ENCODE peak calls at places on chromosome 9, in five cellular contexts. Z, G, V, T and C are unnamed samples.

GRCh38 chr9:31137151-31137849 is 1247.1 kb upstream of the ACO1 start:
- DNase-seq in Z (no peak), G (no peak), V (no peak), T (peak; percentile 0), C (no peak)

GRCh38 chr9:761793-762190 is 79.7 kb upstream of the DMRT1 start:
- DNase-seq in Z (no peak), G (no peak), V (no peak), T (no peak), C (no peak)

GRCh38 chr9:85899388-85899787 is 41.6 kb upstream of the NAA35 start:
- DNase-seq in Z (no peak), G (no peak), V (no peak), T (no peak), C (no peak)

GRCh38 chr9:112224401-112225289 is 49.5 kb upstream of the SUSD1 start:
- DNase-seq in Z (no peak), G (no peak), V (no peak), T (peak; percentile 59), C (no peak)

GRCh38 chr9:93826209-93826608 is 128.9 kb downstream of the BARX1 start:
- DNase-seq in Z (no peak), G (no peak), V (no peak), T (no peak), C (no peak)

GRCh38 chr9:109923371-109923770 is 143.4 kb downstream of the PALM2AKAP2 start:
- DNase-seq in Z (no peak), G (no peak), V (no peak), T (no peak), C (peak; percentile 62)

GRCh38 chr9:131734165-131734610 is 5.7 kb downstream of the RAPGEF1 start:
- DNase-seq in Z (no peak), G (no peak), V (no peak), T (peak; percentile 44), C (no peak)

GRCh38 chr9:34253460-34253837 is 74.6 kb downstream of the UBAP1 start:
- DNase-seq in Z (no peak), G (no peak), V (peak; percentile 73), T (peak; percentile 64), C (no peak)

GRCh38 chr9:113349434-113350337 is at the start of gene BSPRY:
- DNase-seq in Z (peak; percentile 33), G (no peak), V (no peak), T (no peak), C (no peak)

GRCh38 chr9:128101690-128102089 is 25.8 kb downstream of the PTGES2 start:
- DNase-seq in Z (no peak), G (no peak), V (no peak), T (no peak), C (no peak)

GRCh38 chr9:125759812-125760134 is 12.6 kb downstream of the PBX3 start:
- DNase-seq in Z (no peak), G (peak; percentile 44), V (peak; percentile 81), T (no peak), C (no peak)

GRCh38 chr9:112366591-112366990 is 13.3 kb upstream of the HSDL2 start:
- DNase-seq in Z (no peak), G (no peak), V (no peak), T (no peak), C (no peak)

GRCh38 chr9:99075246-99075912 is 29.5 kb upstream of the TGFBR1 start:
- DNase-seq in Z (no peak), G (no peak), V (no peak), T (peak; percentile 56), C (no peak)

GRCh38 chr9:112028242-112029221 is 131.9 kb downstream of the UGCG start:
- DNase-seq in Z (no peak), G (no peak), V (no peak), T (no peak), C (no peak)

GRCh38 chr9:74035786-74036185 is 461.3 kb upstream of the RORB start:
- DNase-seq in Z (no peak), G (no peak), V (peak; percentile 5), T (no peak), C (no peak)

GRCh38 chr9:84068872-84069271 is 88.3 kb downstream of the RMI1 start:
- DNase-seq in Z (no peak), G (no peak), V (no peak), T (no peak), C (no peak)

GRCh38 chr9:93637886-93638285 is 61.5 kb downstream of the PHF2 start:
- DNase-seq in Z (no peak), G (no peak), V (no peak), T (no peak), C (no peak)

GRCh38 chr9:134386951-134387831 is 60.9 kb downstream of the RXRA start:
- DNase-seq in Z (no peak), G (no peak), V (no peak), T (peak; percentile 18), C (peak; percentile 64)